ENCODE peak calls at places on chromosome 1, in eight cellular contexts. S is GM12891, J is PC-9, T is progenitor cell of endocrine pancreas, G is left ventricle myocardium inferior, F is HuH-7, B is GM03348, A is MCF 10A. N is an unnamed sample.

GRCh38 chr1:198711837-198712236 is 73.0 kb downstream of the PTPRC start:
- DNase-seq in S (no peak), J (no peak), T (no peak), G (no peak), F (no peak), B (no peak), A (peak), N (no peak)

GRCh38 chr1:181737056-181737455 is 253.7 kb downstream of the CACNA1E start:
- DNase-seq in S (no peak), J (no peak), T (no peak), G (no peak), F (no peak), B (no peak), A (peak), N (no peak)

GRCh38 chr1:11799099-11799498 is 6.7 kb downstream of the MTHFR start:
- DNase-seq in S (no peak), J (no peak), T (no peak), G (no peak), F (no peak), B (no peak), A (no peak), N (no peak)

GRCh38 chr1:36157115-36157903 is 1.3 kb downstream of the MAP7D1 start:
- DNase-seq in S (no peak), J (peak), T (no peak), G (no peak), F (no peak), B (peak), A (peak), N (no peak)

GRCh38 chr1:56780832-56781231 is 38.4 kb downstream of the FYB2 start:
- DNase-seq in S (no peak), J (no peak), T (no peak), G (no peak), F (no peak), B (no peak), A (no peak), N (no peak)

GRCh38 chr1:208513799-208514198 is 269.6 kb upstream of the PLXNA2 start:
- DNase-seq in S (no peak), J (no peak), T (no peak), G (no peak), F (no peak), B (no peak), A (no peak), N (no peak)

GRCh38 chr1:231919900-231920299 is 293.3 kb downstream of the DISC1 start:
- DNase-seq in S (no peak), J (no peak), T (no peak), G (no peak), F (no peak), B (no peak), A (no peak), N (no peak)

GRCh38 chr1:17059391-17060128 is 5.7 kb upstream of the SDHB start:
- DNase-seq in S (no peak), J (peak), T (peak), G (peak), F (peak), B (peak), A (peak), N (no peak)

GRCh38 chr1:164716992-164717703 is 158.2 kb downstream of the PBX1 start:
- DNase-seq in S (no peak), J (no peak), T (no peak), G (no peak), F (no peak), B (peak), A (peak), N (no peak)

GRCh38 chr1:24416666-24417391 is 1.2 kb downstream of the NIPAL3 start:
- DNase-seq in S (peak), J (peak), T (no peak), G (no peak), F (no peak), B (peak), A (peak), N (peak)

GRCh38 chr1:173779946-173780345 is 44.5 kb upstream of the DARS2 start:
- DNase-seq in S (no peak), J (no peak), T (no peak), G (no peak), F (no peak), B (no peak), A (no peak), N (no peak)

GRCh38 chr1:3369437-3370076 is 84.9 kb upstream of the ARHGEF16 start:
- DNase-seq in S (no peak), J (no peak), T (no peak), G (peak), F (no peak), B (peak), A (peak), N (no peak)

GRCh38 chr1:184194251-184194650 is 142.7 kb downstream of the TSEN15 start:
- DNase-seq in S (no peak), J (no peak), T (no peak), G (no peak), F (no peak), B (no peak), A (no peak), N (no peak)

GRCh38 chr1:9825101-9826074 is 1.6 kb upstream of the CLSTN1 start:
- DNase-seq in S (no peak), J (peak), T (no peak), G (peak), F (no peak), B (peak), A (peak), N (no peak)

GRCh38 chr1:89957063-89957462 is 37.8 kb upstream of the ZNF326 start:
- DNase-seq in S (no peak), J (no peak), T (no peak), G (no peak), F (no peak), B (no peak), A (no peak), N (no peak)

GRCh38 chr1:26234644-26235384 is 814 bp downstream of the CEP85 start:
- DNase-seq in S (peak), J (no peak), T (peak), G (no peak), F (no peak), B (peak), A (peak), N (no peak)

N was measured in activated T-helper 1 cell treated with anti-CD3 and anti-CD28 coated beads, Interleukin-2, amount 50 U/mL, for 16 hours.